ENCODE peak calls at places on chromosomes 5 and 9, in six cellular contexts. P is IMR-90, G is uterus, E is fibroblast of the aortic adventitia, I is prostate gland, A is NB4. L is an unnamed sample.

GRCh38 chr5:126519637-126520592 is 75.1 kb downstream of the ALDH7A1 start:
- DNase-seq in P (peak), G (peak), E (peak), I (peak), A (no peak), L (no peak)

GRCh38 chr9:34876096-34876495 is 82.0 kb upstream of the PHF24 start:
- DNase-seq in P (no peak), G (no peak), E (no peak), I (no peak), A (no peak), L (no peak)

GRCh38 chr5:140162275-140162674 is 12.7 kb upstream of the CYSTM1 start:
- DNase-seq in P (no peak), G (no peak), E (no peak), I (no peak), A (no peak), L (no peak)

GRCh38 chr9:115978739-115979138 is 174.9 kb upstream of the PAPPA start:
- DNase-seq in P (no peak), G (no peak), E (peak), I (no peak), A (no peak), L (peak)

GRCh38 chr9:21015122-21015815 is 16.2 kb downstream of the HACD4 start:
- DNase-seq in P (peak), G (no peak), E (peak), I (no peak), A (no peak), L (peak)

GRCh38 chr9:94603259-94603776 is 9.7 kb upstream of the FBP2 start:
- DNase-seq in P (peak), G (peak), E (peak), I (peak), A (peak), L (peak)

GRCh38 chr9:840343-840742 is 1.2 kb upstream of the DMRT1 start:
- DNase-seq in P (no peak), G (no peak), E (no peak), I (no peak), A (peak), L (no peak)

GRCh38 chr9:84500218-84500617 is 159.7 kb upstream of the SLC28A3 start:
- DNase-seq in P (no peak), G (no peak), E (no peak), I (no peak), A (no peak), L (no peak)

GRCh38 chr9:93207326-93207814 is 23.4 kb downstream of the WNK2 start:
- DNase-seq in P (peak), G (peak), E (peak), I (no peak), A (no peak), L (peak)

GRCh38 chr5:150723845-150724244 is 23.0 kb upstream of the RBM22 start:
- DNase-seq in P (no peak), G (no peak), E (no peak), I (no peak), A (no peak), L (no peak)

GRCh38 chr5:81078930-81079329 is 118.8 kb downstream of the RASGRF2 start:
- DNase-seq in P (no peak), G (no peak), E (no peak), I (no peak), A (no peak), L (no peak)

GRCh38 chr5:165393839-165394238 is 1888.4 kb downstream of the MAT2B start:
- DNase-seq in P (no peak), G (no peak), E (no peak), I (no peak), A (peak), L (no peak)

GRCh38 chr5:159884917-159885620 is 31.2 kb upstream of the ADRA1B start:
- DNase-seq in P (peak), G (no peak), E (no peak), I (no peak), A (no peak), L (peak)

GRCh38 chr5:1155191-1156032 is 43.5 kb upstream of the SLC12A7 start:
- DNase-seq in P (no peak), G (no peak), E (no peak), I (no peak), A (no peak), L (no peak)

DNA sequence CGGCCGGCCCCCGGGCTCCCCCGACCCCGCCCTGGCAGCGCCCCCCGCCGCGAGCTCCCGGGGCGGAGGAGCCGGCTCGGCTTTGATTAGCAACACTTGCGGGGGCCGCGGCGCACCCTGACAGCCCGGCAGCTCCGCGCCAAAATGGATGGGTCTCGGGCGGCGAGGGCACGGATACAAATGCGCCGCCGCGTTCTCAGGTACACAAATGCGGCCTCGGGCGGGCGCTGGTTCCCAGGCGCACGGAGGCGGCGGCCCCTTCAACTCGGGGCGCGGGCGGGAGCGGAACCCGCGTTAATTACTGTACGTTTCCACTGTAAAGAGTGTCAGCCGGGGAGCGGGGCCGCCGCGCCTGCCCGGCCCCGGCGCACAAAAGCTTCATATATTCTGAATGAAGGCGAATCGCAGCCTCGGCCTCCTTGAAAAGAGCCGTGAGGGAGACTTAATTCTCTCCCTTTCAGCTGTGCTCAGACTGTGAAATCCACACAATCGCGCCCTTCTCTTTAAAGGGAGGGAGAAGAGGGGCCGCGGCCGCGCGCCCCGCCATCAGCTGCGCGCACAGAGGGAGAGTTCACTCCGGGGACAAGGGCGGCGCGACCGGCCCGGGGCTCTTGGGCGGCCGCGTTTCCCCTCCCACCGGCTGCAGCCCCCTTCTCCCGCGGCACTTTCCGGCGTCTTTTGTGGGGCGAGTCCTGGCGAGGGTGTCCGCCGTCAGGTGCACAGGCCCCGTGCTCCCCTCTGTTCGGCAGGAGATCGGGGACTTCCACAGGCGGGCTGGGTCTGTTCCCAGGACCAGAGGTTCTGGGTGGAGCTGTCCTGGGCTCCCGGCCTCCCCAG is 27.0 kb downstream of the MSX2 start:
- DNase-seq in P (no peak), G (no peak), E (no peak), I (no peak), A (no peak), L (no peak)
- H3K4me3 ChIP-seq in P (peak), G (peak), E (peak), I (peak), A (no peak), L (peak)

DNA sequence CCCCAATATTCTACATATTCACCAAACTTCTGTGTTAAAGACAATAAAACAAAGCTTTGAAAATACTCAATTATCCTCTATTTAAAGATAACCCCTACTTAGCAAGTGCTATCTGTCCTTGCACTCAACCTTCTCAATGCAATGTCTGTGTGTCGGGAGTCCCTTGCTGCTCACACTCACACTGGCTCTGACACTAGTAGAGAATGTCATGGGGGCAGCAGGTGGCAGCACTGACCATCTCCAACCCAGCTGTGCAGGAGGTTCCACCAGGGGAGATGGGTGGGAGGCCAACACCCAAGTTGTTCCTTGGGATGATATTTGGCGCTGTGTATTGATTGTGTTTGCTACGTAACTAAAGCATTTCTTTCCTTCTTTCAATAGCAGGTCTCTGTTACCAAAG is 59.4 kb upstream of the SIMC1 start:
- DNase-seq in P (no peak), G (no peak), E (no peak), I (no peak), A (peak), L (no peak)
- TF ChIP-seq CTCF in P (no peak), G (no peak), E (no peak), I (no peak), A (no peak), L (no peak)

GRCh38 chr5:53246042-53246836 is 136.7 kb upstream of the MOCS2 start:
- DNase-seq in P (peak), G (no peak), E (peak), I (no peak), A (no peak), L (peak)
- H3K4me3 ChIP-seq in P (no peak), G (no peak), E (no peak), I (no peak), A (no peak), L (no peak)

DNA sequence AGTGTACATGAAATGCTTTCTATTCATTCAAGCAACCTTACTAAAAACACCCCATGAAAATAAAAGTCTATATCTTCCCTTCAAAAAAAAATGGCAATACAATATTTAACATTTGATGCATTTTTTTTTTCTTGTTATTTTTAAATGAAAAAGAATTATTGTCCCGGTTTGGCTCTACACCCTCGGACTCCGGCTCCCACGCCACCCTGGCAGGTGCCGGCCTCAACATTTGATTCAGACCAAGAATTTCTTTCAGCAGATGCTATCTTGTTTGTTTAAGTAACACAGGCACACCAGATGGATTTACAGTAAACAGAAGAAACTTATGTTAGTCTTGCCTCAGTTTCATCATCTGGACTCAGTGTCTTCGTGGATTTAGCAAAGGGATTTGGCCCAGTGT is 146.8 kb downstream of the PRKACG start:
- DNase-seq in P (no peak), G (no peak), E (no peak), I (no peak), A (no peak), L (no peak)
- TF ChIP-seq CTCF in P (no peak), G (no peak), E (no peak), I (no peak), A (no peak), L (no peak)

GRCh38 chr5:74326571-74327338 is 313.8 kb downstream of the ENC1 start:
- DNase-seq in P (peak), G (no peak), E (peak), I (peak), A (peak), L (peak)
- H3K4me3 ChIP-seq in P (no peak), G (no peak), E (no peak), I (no peak), A (no peak), L (no peak)

GRCh38 chr5:141245250-141245717 is at the start of gene PCDHB15:
- DNase-seq in P (no peak), G (peak), E (no peak), I (no peak), A (peak), L (peak)
- TF ChIP-seq CTCF in P (peak), G (no peak), E (no peak), I (no peak), A (peak), L (no peak)

GRCh38 chr5:67347821-67348220 is 151.2 kb upstream of the CD180 start:
- DNase-seq in P (no peak), G (no peak), E (no peak), I (no peak), A (no peak), L (no peak)

GRCh38 chr5:67354051-67354450 is 157.5 kb upstream of the CD180 start:
- DNase-seq in P (no peak), G (no peak), E (no peak), I (no peak), A (no peak), L (no peak)

GRCh38 chr5:67350185-67350584 is 153.6 kb upstream of the CD180 start:
- DNase-seq in P (no peak), G (no peak), E (no peak), I (no peak), A (peak), L (no peak)

GRCh38 chr5:67353500-67353931 is 156.9 kb upstream of the CD180 start:
- DNase-seq in P (no peak), G (no peak), E (no peak), I (peak), A (no peak), L (peak)

DNA sequence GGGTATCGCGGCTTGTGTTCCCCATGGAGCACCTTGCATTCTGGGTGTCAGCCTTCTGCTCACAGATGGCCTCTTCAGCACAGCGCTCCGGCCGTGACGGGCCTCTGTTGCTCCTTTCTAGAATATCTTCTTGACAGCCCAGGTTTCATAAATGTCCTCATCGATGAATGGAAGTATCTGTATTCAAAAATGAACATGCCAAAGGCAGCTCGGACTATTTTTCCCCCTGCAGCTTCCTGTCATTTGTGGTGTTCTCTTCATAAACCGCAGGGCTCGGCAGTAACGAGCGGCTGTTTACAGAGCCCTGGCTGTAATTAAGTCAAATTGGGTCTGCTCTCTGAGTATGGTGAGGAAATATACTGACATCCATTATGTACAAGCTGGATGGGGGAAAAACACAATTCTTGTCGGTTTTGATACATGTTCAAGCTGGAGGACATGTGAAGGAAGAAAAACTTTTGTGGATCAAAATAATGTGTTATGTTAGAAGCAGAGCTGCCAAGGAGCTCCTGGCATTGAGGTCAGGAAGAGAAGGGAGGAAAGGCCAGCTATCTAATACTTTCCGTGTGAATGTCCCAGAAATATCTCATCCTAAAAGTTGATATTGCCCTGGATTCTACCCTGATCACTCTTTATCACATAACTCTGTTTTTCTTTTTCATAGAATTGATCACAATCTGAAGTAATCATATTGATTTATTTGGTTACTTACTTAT is 154.2 kb upstream of the CD180 start:
- DNase-seq in P (no peak), G (no peak), E (no peak), I (no peak), A (peak), L (peak)
- H3K4me3 ChIP-seq in P (no peak), G (no peak), E (no peak), I (no peak), A (peak), L (no peak)

DNA sequence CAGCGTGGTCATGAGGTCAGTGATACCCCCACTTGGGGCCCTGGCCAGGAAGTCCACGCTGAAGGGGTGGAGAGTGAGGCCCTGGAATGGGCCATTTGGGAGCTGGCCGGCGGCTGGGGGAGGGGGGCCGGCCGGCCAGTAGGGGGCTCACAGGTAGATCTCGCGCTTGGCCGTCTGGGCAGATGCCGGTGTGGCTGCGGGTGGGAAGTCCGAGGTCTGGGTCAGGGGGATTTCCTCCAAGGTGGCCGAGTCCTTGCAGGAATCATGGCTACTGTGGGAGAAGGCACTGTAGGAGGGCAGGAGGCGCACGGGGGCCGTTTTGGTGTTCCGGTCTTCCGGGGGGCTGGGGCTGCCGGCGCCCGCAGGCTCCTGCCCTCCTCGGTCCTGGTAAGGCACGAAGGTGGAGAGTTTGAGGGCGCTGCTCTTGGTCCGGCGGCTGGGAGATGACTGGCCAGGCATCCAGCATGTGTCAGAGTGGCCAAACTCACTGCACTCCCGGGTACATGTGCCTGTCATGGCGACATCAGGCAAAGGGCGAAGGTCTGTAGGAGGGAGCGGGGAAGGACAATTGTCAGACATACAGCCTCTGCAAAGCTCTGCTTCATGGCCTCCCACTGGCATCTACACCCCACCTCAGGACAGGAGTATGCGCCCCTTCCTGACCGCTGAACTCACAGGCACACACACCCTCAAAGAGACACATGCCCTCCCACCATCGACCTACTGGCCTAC is 24.1 kb downstream of the PCDH1 start:
- DNase-seq in P (no peak), G (no peak), E (no peak), I (no peak), A (no peak), L (no peak)
- TF ChIP-seq CTCF in P (no peak), G (no peak), E (no peak), I (no peak), A (no peak), L (no peak)

DNA sequence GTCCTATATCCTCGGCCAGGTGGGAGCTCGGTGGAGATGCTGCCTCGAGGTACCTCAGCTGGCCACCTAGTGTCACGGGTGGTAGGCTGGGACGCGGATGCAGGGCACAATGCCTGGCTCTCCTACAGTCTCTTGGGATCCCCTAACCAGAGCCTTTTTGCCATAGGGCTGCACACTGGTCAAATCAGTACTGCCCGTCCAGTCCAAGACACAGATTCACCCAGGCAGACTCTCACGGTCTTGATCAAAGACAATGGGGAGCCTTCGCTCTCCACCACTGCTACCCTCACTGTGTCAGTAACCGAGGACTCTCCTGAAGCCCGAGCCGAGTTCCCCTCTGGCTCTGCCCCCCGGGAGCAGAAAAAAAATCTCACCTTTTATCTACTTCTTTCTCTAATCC is 2.0 kb downstream of the PCDHGC3 start:
- DNase-seq in P (no peak), G (no peak), E (peak), I (no peak), A (no peak), L (no peak)
- H3K4me3 ChIP-seq in P (peak), G (peak), E (peak), I (peak), A (no peak), L (peak)

L was measured in cardiac fibroblast.